ENCODE peak calls at places on chromosome 21, in nine cellular contexts. T is upper lobe of right lung, Z is pancreas, L is ovary, I is GM23338, V is left ventricle myocardium inferior, M is tibial artery, F is suprapubic skin, W is right atrium auricular region. R is an unnamed sample. For H3K36me3 and H3K4me1, the result is how much of the 10 kb centered on the place peaks cover.

GRCh38 chr21:22211943-22212342 is 1213.7 kb downstream of the NCAM2 start:
- DNase-seq in T (no peak), Z (no peak), L (no peak), I (no peak), V (no peak), M (no peak), F (no peak), W (no peak), R (no peak)

GRCh38 chr21:40049959-40050290 is 182.7 kb downstream of the PCP4 start:
- DNase-seq in T (no peak), Z (no peak), L (no peak), I (peak), V (no peak), M (no peak), F (no peak), W (no peak), R (no peak)

GRCh38 chr21:29217818-29218252 is 80.9 kb upstream of the BACH1 start:
- DNase-seq in T (no peak), Z (no peak), L (no peak), I (no peak), V (no peak), M (no peak), F (no peak), W (no peak), R (no peak)

GRCh38 chr21:34807881-34808568 is 139.2 kb downstream of the CLIC6 start:
- DNase-seq in T (no peak), Z (no peak), L (peak), I (no peak), V (no peak), M (peak), F (no peak), W (peak), R (peak)

GRCh38 chr21:32392299-32392879 is 423 bp downstream of the URB1 start:
- DNase-seq in T (no peak), Z (no peak), L (no peak), I (no peak), V (no peak), M (no peak), F (no peak), W (no peak), R (no peak)

GRCh38 chr21:39110431-39110830 is 72.8 kb downstream of the PSMG1 start:
- DNase-seq in T (no peak), Z (no peak), L (no peak), I (no peak), V (no peak), M (no peak), F (no peak), W (no peak), R (no peak)

GRCh38 chr21:38258803-38259485 is 2.2 kb downstream of the KCNJ15 start:
- DNase-seq in T (no peak), Z (no peak), L (no peak), I (no peak), V (no peak), M (no peak), F (no peak), W (no peak), R (no peak)

GRCh38 chr21:33968082-33968997 is 52.7 kb upstream of the ATP5PO start:
- DNase-seq in T (no peak), Z (no peak), L (no peak), I (peak), V (no peak), M (no peak), F (no peak), W (no peak), R (no peak)

GRCh38 chr21:38544681-38545080 is 46.4 kb upstream of the ERG start:
- DNase-seq in T (no peak), Z (no peak), L (no peak), I (no peak), V (no peak), M (no peak), F (no peak), W (no peak), R (no peak)

GRCh38 chr21:41745026-41745820 is 21.6 kb downstream of the RIPK4 start:
- DNase-seq in T (no peak), Z (no peak), L (no peak), I (no peak), V (no peak), M (no peak), F (no peak), W (no peak), R (no peak)

GRCh38 chr21:41741253-41742072 is 25.4 kb downstream of the RIPK4 start:
- DNase-seq in T (no peak), Z (no peak), L (no peak), I (no peak), V (no peak), M (no peak), F (no peak), W (no peak), R (no peak)

GRCh38 chr21:41744028-41744940 is 22.6 kb downstream of the RIPK4 start:
- DNase-seq in T (no peak), Z (no peak), L (no peak), I (no peak), V (no peak), M (no peak), F (no peak), W (no peak), R (no peak)

GRCh38 chr21:41742073-41742875 is 24.6 kb downstream of the RIPK4 start:
- DNase-seq in T (no peak), Z (no peak), L (no peak), I (no peak), V (no peak), M (no peak), F (no peak), W (no peak), R (no peak)

DNA sequence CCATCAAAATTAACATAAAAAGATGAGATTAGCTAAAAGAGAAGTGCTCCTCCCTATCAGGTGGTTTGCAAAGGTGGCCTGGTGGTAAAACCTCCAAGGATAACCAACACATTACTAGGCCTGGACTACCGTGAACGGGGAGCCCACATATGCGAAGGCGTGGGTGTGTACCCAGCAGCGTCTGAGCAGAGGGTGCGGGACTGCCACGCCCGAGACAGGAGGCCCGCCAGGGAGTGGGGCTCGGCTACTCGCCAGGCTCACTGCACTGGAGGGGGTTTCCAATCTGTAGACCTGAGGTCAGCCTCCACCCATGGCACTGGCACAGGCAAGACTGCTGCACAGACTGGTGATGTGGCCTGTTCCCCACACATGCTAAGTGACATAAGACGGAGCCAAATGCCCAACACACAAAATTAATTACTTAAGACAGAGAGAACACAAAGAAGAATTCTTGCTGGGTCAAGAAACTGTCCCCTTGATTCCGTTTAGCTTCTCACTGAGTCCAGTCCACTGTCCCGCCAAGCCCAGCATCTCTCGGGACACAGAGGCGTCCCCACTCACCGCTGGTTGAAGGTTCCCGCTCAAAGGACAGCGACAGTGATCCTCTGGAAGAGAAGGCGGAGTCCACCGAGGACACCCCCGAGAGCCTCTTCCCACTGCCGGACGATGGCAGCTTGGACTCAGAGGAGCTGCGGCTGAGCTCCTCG is 23.4 kb downstream of the RIPK4 start:
- DNase-seq in T (no peak), Z (no peak), L (no peak), I (no peak), V (no peak), M (no peak), F (no peak), W (no peak), R (no peak)
- H3K36me3 ChIP-seq in T (under half), Z (half or more), L (under half), I (under half), V (under half), M (under half), F (half or more), W (under half), R (under half)

DNA sequence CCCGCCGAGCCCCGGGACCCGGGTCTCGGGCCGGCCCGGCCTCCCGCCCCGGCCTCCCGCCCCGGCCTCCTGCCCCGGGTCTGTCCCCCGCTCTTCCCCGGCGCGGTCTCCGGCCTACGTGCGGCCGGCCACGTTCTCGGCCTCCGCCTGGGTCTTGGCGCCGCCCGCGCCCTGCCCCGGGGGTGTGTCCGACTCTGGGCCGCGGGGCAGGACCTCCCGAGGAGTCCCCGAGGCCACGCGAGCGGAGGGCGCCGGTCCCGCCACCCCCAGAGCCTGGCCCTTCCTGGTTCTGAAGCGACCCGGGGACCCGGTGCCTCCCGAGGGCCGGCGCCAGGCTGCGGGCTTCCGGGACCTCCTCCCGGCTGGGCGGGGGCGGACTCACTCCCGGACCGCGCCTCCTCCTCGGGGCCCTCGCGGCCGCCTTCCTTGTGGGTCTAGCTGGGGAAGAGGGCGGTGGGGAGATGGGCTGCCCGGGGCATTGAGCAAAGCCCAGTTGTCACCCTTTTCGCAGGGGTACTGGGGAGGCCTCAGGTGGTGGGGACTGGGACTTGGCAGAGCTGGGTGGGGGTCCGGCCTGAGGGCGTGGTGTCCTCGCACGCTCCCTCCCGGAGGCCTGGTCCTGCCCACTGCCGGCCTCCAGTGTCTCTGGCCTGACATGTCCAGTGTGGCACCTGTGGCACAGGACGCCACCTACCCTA is 558 bp downstream of the PFKL start:
- DNase-seq in T (peak), Z (peak), L (peak), I (peak), V (peak), M (peak), F (peak), W (peak), R (peak)
- H3K4me1 ChIP-seq in T (under half), Z (under half), L (under half), I (under half), V (half or more), M (under half), F (half or more), W (half or more), R (under half)

GRCh38 chr21:27569091-27569490 is 602.2 kb upstream of the ADAMTS5 start:
- DNase-seq in T (no peak), Z (no peak), L (no peak), I (no peak), V (no peak), M (no peak), F (no peak), W (no peak), R (no peak)

GRCh38 chr21:27564684-27565280 is 597.9 kb upstream of the ADAMTS5 start:
- DNase-seq in T (no peak), Z (peak), L (peak), I (peak), V (peak), M (no peak), F (no peak), W (no peak), R (no peak)

GRCh38 chr21:27565418-27565817 is 598.5 kb upstream of the ADAMTS5 start:
- DNase-seq in T (no peak), Z (no peak), L (no peak), I (no peak), V (no peak), M (no peak), F (no peak), W (no peak), R (no peak)

GRCh38 chr21:27569831-27570230 is 602.9 kb upstream of the ADAMTS5 start:
- DNase-seq in T (no peak), Z (no peak), L (no peak), I (no peak), V (no peak), M (no peak), F (no peak), W (no peak), R (no peak)

DNA sequence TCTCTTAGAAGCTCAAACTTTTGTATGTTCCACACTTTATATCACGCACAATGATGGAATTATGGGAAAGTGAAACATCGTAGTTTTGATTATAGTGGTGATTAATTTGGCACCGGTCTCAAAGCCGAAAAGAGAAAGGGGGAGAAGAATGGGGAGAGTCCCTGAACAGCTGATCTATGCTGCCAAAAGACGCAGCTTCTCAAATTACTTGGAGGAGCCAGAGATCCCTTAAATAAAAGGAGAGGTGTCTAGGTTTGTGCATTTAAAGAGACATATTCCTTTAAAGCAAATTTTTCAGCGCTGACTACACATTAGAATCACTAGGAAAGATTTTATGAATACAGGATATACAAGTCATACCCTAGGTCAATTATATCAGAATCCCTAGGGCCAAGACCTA is 599.6 kb upstream of the ADAMTS5 start:
- DNase-seq in T (no peak), Z (no peak), L (no peak), I (no peak), V (no peak), M (no peak), F (no peak), W (no peak), R (no peak)
- H3K27ac ChIP-seq in T (no peak), Z (no peak), L (no peak), I (no peak), V (no peak), M (no peak), F (no peak), W (no peak), R (no peak)

GRCh38 chr21:42863504-42863870 is 15.9 kb downstream of the WDR4 start:
- DNase-seq in T (no peak), Z (no peak), L (no peak), I (no peak), V (no peak), M (no peak), F (no peak), W (no peak), R (no peak)
- H3K36me3 ChIP-seq in T (half or more), Z (under half), L (under half), I (under half), V (under half), M (under half), F (half or more), W (under half), R (under half)

GRCh38 chr21:41066086-41066938 is 101.6 kb upstream of the BACE2 start:
- DNase-seq in T (no peak), Z (no peak), L (no peak), I (no peak), V (peak), M (no peak), F (no peak), W (no peak), R (no peak)

GRCh38 chr21:41068411-41069304 is 99.3 kb upstream of the BACE2 start:
- DNase-seq in T (peak), Z (peak), L (peak), I (peak), V (peak), M (peak), F (peak), W (peak), R (peak)

GRCh38 chr21:41064951-41065350 is 103.0 kb upstream of the BACE2 start:
- DNase-seq in T (no peak), Z (no peak), L (no peak), I (no peak), V (no peak), M (no peak), F (no peak), W (no peak), R (no peak)

GRCh38 chr21:41064325-41064724 is 103.6 kb upstream of the BACE2 start:
- DNase-seq in T (no peak), Z (no peak), L (no peak), I (no peak), V (no peak), M (no peak), F (no peak), W (no peak), R (no peak)

DNA sequence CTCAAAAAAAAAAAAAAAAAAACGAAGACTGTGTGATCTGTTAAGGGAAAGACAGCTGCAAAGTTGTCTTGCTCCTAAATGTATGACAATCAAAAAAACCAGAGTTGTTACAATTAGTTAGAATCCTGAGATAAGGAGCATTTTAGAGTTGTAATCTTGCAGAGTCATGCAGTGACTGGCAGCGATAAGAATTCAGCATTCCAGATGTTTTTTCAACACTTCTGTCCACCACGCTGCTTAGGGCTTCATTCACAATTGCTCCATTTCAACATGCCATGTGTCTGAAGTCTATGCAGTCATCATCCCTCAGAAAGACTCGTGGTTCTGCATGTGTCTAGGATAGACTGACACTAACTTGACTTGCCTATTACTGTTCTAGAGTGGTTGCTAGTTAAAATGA is 102.4 kb upstream of the BACE2 start:
- DNase-seq in T (no peak), Z (no peak), L (no peak), I (no peak), V (no peak), M (no peak), F (no peak), W (no peak), R (no peak)
- H3K4me1 ChIP-seq in T (under half), Z (under half), L (under half), I (under half), V (under half), M (under half), F (under half), W (under half), R (under half)

GRCh38 chr21:15029077-15029476 is 35.7 kb downstream of the NRIP1 start:
- DNase-seq in T (no peak), Z (no peak), L (no peak), I (no peak), V (no peak), M (no peak), F (no peak), W (no peak), R (no peak)
- H3K27ac ChIP-seq in T (no peak), Z (no peak), L (no peak), I (no peak), V (no peak), M (no peak), F (no peak), W (no peak), R (no peak)

GRCh38 chr21:46196733-46197132 is 12.5 kb upstream of the SPATC1L start:
- DNase-seq in T (peak), Z (no peak), L (peak), I (no peak), V (peak), M (peak), F (peak), W (no peak), R (no peak)
- H3K36me3 ChIP-seq in T (half or more), Z (under half), L (under half), I (under half), V (half or more), M (half or more), F (half or more), W (half or more), R (under half)

GRCh38 chr21:27451116-27451515 is 484.2 kb upstream of the ADAMTS5 start:
- DNase-seq in T (no peak), Z (no peak), L (no peak), I (no peak), V (no peak), M (no peak), F (no peak), W (no peak), R (no peak)
- H3K4me1 ChIP-seq in T (under half), Z (under half), L (under half), I (under half), V (under half), M (under half), F (under half), W (under half), R (under half)

R was measured in left lung.